ENCODE peak calls at places on chromosomes 13 and 19, in nine cellular contexts. S is cardiac muscle cell, R is spleen, Z is foreskin keratinocyte, I is SJSA1, W is pancreas, G is ascending aorta, T is adipocyte, H is psoas muscle. Y is an unnamed sample. For H3K4me1, the result is how much of the 10 kb centered on the place peaks cover.

GRCh38 chr19:3359850-3360493 is 6.4 kb upstream of the NFIC start:
- DNase-seq in R (peak), S (peak), Z (no peak), I (no peak), G (no peak), W (peak), H (no peak), T (peak), Y (no peak)

GRCh38 chr13:39581177-39581576 is 21.8 kb downstream of the LHFPL6 start:
- DNase-seq in H (no peak), I (no peak), T (no peak), S (no peak), Z (no peak), W (no peak), R (no peak), G (no peak), Y (no peak)

GRCh38 chr13:109869312-109870237 is 83.2 kb upstream of the IRS2 start:
- DNase-seq in I (peak), T (no peak), H (peak), W (peak), R (peak), S (peak), G (peak), Z (peak), Y (peak)

GRCh38 chr19:5020368-5020767 is 51.5 kb downstream of the KDM4B start:
- DNase-seq in W (no peak), Z (no peak), H (no peak), R (peak), S (no peak), I (no peak), T (no peak), G (no peak), Y (no peak)

GRCh38 chr13:94061316-94061715 is 418.2 kb downstream of the DCT start:
- DNase-seq in S (no peak), W (no peak), T (peak), Z (peak), G (no peak), I (no peak), H (no peak), R (no peak), Y (no peak)

GRCh38 chr19:14031719-14032480 is at the start of gene IL27RA:
- DNase-seq in W (peak), I (peak), T (peak), Z (peak), S (peak), G (peak), H (peak), R (peak), Y (peak)

GRCh38 chr13:31072041-31072440 is 89.7 kb downstream of the HSPH1 start:
- DNase-seq in W (no peak), Z (no peak), H (no peak), S (peak), G (no peak), I (no peak), T (peak), R (no peak), Y (no peak)

GRCh38 chr13:43657485-43657884 is 129.3 kb downstream of the ENOX1 start:
- DNase-seq in T (no peak), S (no peak), I (no peak), G (no peak), W (no peak), R (no peak), Z (peak), H (no peak), Y (no peak)

GRCh38 chr13:114115796-114116195 is 16.6 kb downstream of the RASA3 start:
- DNase-seq in I (no peak), R (peak), Z (no peak), T (no peak), H (no peak), S (no peak), W (peak), G (peak), Y (no peak)

GRCh38 chr13:33838567-33839131 is 20.7 kb downstream of the RFC3 start:
- DNase-seq in I (no peak), W (no peak), H (no peak), G (no peak), T (peak), R (no peak), Z (no peak), S (peak), Y (no peak)

GRCh38 chr13:23570099-23570926 is at the start of gene TNFRSF19:
- DNase-seq in H (no peak), S (peak), Z (peak), W (no peak), T (peak), G (no peak), R (no peak), I (no peak), Y (no peak)

GRCh38 chr13:78958019-78958418 is 299.1 kb upstream of the OBI1 start:
- DNase-seq in T (no peak), H (no peak), R (no peak), G (no peak), Z (no peak), S (no peak), I (no peak), W (no peak), Y (no peak)

GRCh38 chr19:4497770-4498389 is 20.4 kb downstream of the PLIN4 start:
- DNase-seq in I (peak), Z (no peak), T (no peak), H (peak), S (no peak), G (no peak), W (peak), R (no peak), Y (no peak)

GRCh38 chr19:40614595-40615411 is 13.6 kb downstream of the LTBP4 start:
- DNase-seq in G (peak), H (peak), I (peak), S (peak), Z (peak), W (no peak), T (peak), R (peak), Y (peak)

GRCh38 chr13:113618455-113618854 is 33.9 kb downstream of the TFDP1 start:
- DNase-seq in W (no peak), S (no peak), I (no peak), G (no peak), H (peak), R (peak), Z (no peak), T (no peak), Y (no peak)

GRCh38 chr19:543912-544608 is at the start of gene GZMM:
- DNase-seq in G (no peak), S (no peak), I (no peak), T (no peak), W (no peak), R (peak), Z (no peak), H (no peak), Y (no peak)

GRCh38 chr13:35470671-35471465 is 5.6 kb downstream of the MAB21L1 start:
- DNase-seq in T (peak), R (peak), G (no peak), S (peak), Z (peak), I (peak), W (peak), H (peak), Y (peak)

GRCh38 chr19:54147676-54148075 is 10.1 kb downstream of the CNOT3 start:
- DNase-seq in T (no peak), Z (no peak), S (peak), R (no peak), W (no peak), I (no peak), G (no peak), H (no peak), Y (no peak)

GRCh38 chr19:6720369-6721112 is at the start of gene C3:
- DNase-seq in W (no peak), H (peak), Z (peak), R (no peak), S (peak), G (peak), T (peak), I (no peak), Y (no peak)

GRCh38 chr13:84418041-84418440 is 535.8 kb upstream of the SLITRK1 start:
- DNase-seq in H (no peak), I (no peak), S (no peak), T (no peak), G (no peak), Z (peak), R (no peak), W (no peak), Y (no peak)

GRCh38 chr13:45695198-45695730 is 6.9 kb upstream of the CBY2 start:
- DNase-seq in G (no peak), Z (no peak), R (no peak), W (no peak), H (no peak), I (no peak), S (peak), T (no peak), Y (no peak)

GRCh38 chr13:74203576-74203975 is 69.4 kb upstream of the KLF12 start:
- DNase-seq in S (no peak), G (no peak), R (no peak), Z (no peak), W (no peak), H (no peak), I (no peak), T (peak), Y (no peak)

GRCh38 chr13:32314968-32315254 is 252 bp downstream of the ZAR1L start:
- DNase-seq in R (no peak), G (peak), S (peak), T (peak), H (no peak), W (no peak), I (peak), Z (no peak), Y (peak)

GRCh38 chr19:18519962-18520847 is 1.7 kb downstream of the ELL start:
- DNase-seq in I (peak), G (peak), Z (peak), S (peak), R (peak), W (no peak), H (peak), T (peak), Y (peak)

GRCh38 chr13:110010433-110011135 is 224.2 kb upstream of the IRS2 start:
- DNase-seq in Z (no peak), R (no peak), G (no peak), I (no peak), T (peak), H (no peak), W (no peak), S (peak), Y (no peak)

GRCh38 chr19:49687566-49688316 is 1.7 kb upstream of the ADM5 start:
- DNase-seq in Z (no peak), I (no peak), H (no peak), R (no peak), G (no peak), W (no peak), S (no peak), T (no peak), Y (no peak)

GRCh38 chr19:2546128-2547032 is 70.5 kb downstream of the GADD45B start:
- DNase-seq in G (peak), T (no peak), W (peak), Z (no peak), R (peak), H (peak), S (peak), I (peak), Y (peak)

GRCh38 chr19:21483589-21484170 is 21.7 kb upstream of the ZNF429 start:
- DNase-seq in Z (no peak), H (peak), I (no peak), T (peak), R (peak), G (peak), S (peak), W (peak), Y (peak)

GRCh38 chr13:40388617-40389016 is 277.8 kb downstream of the FOXO1 start:
- DNase-seq in S (no peak), G (peak), H (no peak), T (no peak), W (no peak), R (peak), Z (no peak), I (peak), Y (peak)

GRCh38 chr13:67950594-67950993 is 720.5 kb upstream of the PCDH9 start:
- DNase-seq in T (peak), Z (no peak), H (no peak), R (no peak), I (no peak), W (no peak), G (no peak), S (no peak), Y (no peak)

GRCh38 chr19:17405250-17406038 is at the start of gene BST2:
- DNase-seq in S (peak), R (peak), Z (peak), H (peak), G (peak), I (no peak), W (no peak), T (no peak), Y (peak)

GRCh38 chr13:64397699-64398098 is 2832.4 kb downstream of the PCDH9 start:
- DNase-seq in T (peak), H (no peak), Z (no peak), R (no peak), W (no peak), I (no peak), G (no peak), S (peak), Y (no peak)

GRCh38 chr13:86051134-86052103 is 252.2 kb upstream of the SLITRK6 start:
- DNase-seq in W (no peak), Z (peak), R (no peak), H (no peak), G (no peak), S (no peak), I (no peak), T (no peak), Y (no peak)

GRCh38 chr19:57815247-57816075 is 748 bp upstream of the ZNF552 start:
- DNase-seq in R (no peak), I (no peak), G (no peak), H (no peak), W (no peak), Z (no peak), T (no peak), S (no peak), Y (no peak)

GRCh38 chr19:29544656-29545360 is 19.0 kb downstream of the VSTM2B start:
- DNase-seq in S (no peak), R (peak), I (peak), G (no peak), Z (no peak), T (no peak), W (peak), H (peak), Y (no peak)

GRCh38 chr19:17114414-17114831 is 38.8 kb downstream of the MYO9B start:
- DNase-seq in I (no peak), Z (peak), W (no peak), T (no peak), R (no peak), S (no peak), H (no peak), G (no peak), Y (no peak)

GRCh38 chr13:20336761-20337160 is 104.6 kb upstream of the GJB6 start:
- DNase-seq in R (no peak), Z (no peak), S (no peak), T (no peak), G (no peak), W (no peak), I (no peak), H (no peak), Y (no peak)

GRCh38 chr19:12838182-12838890 is at the start of gene MAST1:
- DNase-seq in S (peak), R (peak), Z (no peak), I (no peak), G (no peak), W (peak), H (peak), T (peak), Y (peak)

GRCh38 chr19:38662508-38663155 is 15.2 kb downstream of the ACTN4 start:
- DNase-seq in I (no peak), W (no peak), R (no peak), T (no peak), G (no peak), Z (no peak), H (no peak), S (no peak), Y (no peak)
- H3K4me1 ChIP-seq in I (half or more), W (half or more), R (half or more), T (half or more), G (half or more), Z (half or more), H (half or more), S (half or more), Y (half or more)

GRCh38 chr19:10007366-10007765 is 2.9 kb downstream of the COL5A3 start:
- DNase-seq in H (peak), G (no peak), T (no peak), W (no peak), S (no peak), Z (no peak), R (no peak), I (no peak), Y (no peak)

GRCh38 chr19:10007811-10008211 is 2.5 kb downstream of the COL5A3 start:
- DNase-seq in T (peak), G (no peak), R (no peak), Z (no peak), I (no peak), W (no peak), H (peak), S (peak), Y (no peak)

GRCh38 chr19:10006335-10006708 is 4.0 kb downstream of the COL5A3 start:
- DNase-seq in H (peak), R (no peak), I (no peak), T (peak), G (no peak), S (peak), W (no peak), Z (no peak), Y (no peak)

GRCh38 chr19:10005632-10006334 is 4.5 kb downstream of the COL5A3 start:
- DNase-seq in G (no peak), S (no peak), T (no peak), H (no peak), I (no peak), W (no peak), Z (no peak), R (no peak), Y (no peak)

GRCh38 chr19:10006752-10007323 is 3.5 kb downstream of the COL5A3 start:
- DNase-seq in T (no peak), S (no peak), Z (no peak), I (no peak), G (no peak), H (no peak), R (no peak), W (no peak), Y (no peak)
- H3K4me1 ChIP-seq in T (under half), S (under half), Z (under half), I (under half), G (under half), H (under half), R (under half), W (under half), Y (under half)

GRCh38 chr13:99027260-99027659 is 49.4 kb upstream of the DOCK9 start:
- DNase-seq in Z (no peak), R (no peak), H (no peak), I (peak), S (no peak), G (no peak), T (no peak), W (no peak), Y (no peak)
- H3K4me1 ChIP-seq in Z (half or more), R (under half), H (under half), I (under half), S (under half), G (under half), T (under half), W (under half), Y (under half)

GRCh38 chr19:47107953-47108746 is 5.4 kb downstream of the ZC3H4 start:
- DNase-seq in I (no peak), T (no peak), H (no peak), G (no peak), S (peak), Z (no peak), W (no peak), R (peak), Y (no peak)
- H3K4me1 ChIP-seq in I (under half), T (under half), H (half or more), G (under half), S (under half), Z (under half), W (under half), R (half or more), Y (under half)

Y was measured in colonic mucosa.